ENCODE peak calls at places on chromosomes 2 and 18, in nine cellular contexts. A is Peyer's patch; R is effector memory CD4-positive, alpha-beta T cell; Y is cardiac muscle cell; W is PC-9; U is stomach; F is lower lobe of right lung; P is mesenchymal stem cell; Q is CD8-positive, alpha-beta memory T cell. B is an unnamed sample. For H3K27me3, the result is how much of the 10 kb centered on the place peaks cover.

GRCh38 chr18:61738042-61738441 is 154.8 kb downstream of the RNF152 start:
- DNase-seq in Q (no peak), F (no peak), U (no peak), W (no peak), P (peak), Y (no peak), A (no peak), R (no peak), B (peak)

GRCh38 chr18:11541179-11541578 is 68.2 kb upstream of the SLC35G4 start:
- DNase-seq in U (no peak), Y (peak), A (no peak), Q (no peak), F (no peak), P (no peak), W (no peak), R (no peak), B (no peak)

GRCh38 chr18:68387246-68387645 is 327.7 kb downstream of the TMX3 start:
- DNase-seq in F (no peak), W (no peak), Y (no peak), R (no peak), A (no peak), Q (no peak), P (no peak), U (no peak), B (no peak)

GRCh38 chr2:165835363-165835762 is 41.3 kb upstream of the GALNT3 start:
- DNase-seq in U (no peak), Y (no peak), R (no peak), W (no peak), P (no peak), Q (no peak), F (no peak), A (no peak), B (no peak)

GRCh38 chr2:109604597-109604996 is 9.2 kb downstream of the SEPTIN10 start:
- DNase-seq in U (no peak), Y (peak), A (no peak), Q (no peak), R (no peak), W (peak), P (peak), F (peak), B (no peak)

GRCh38 chr2:28206786-28207185 is 185.9 kb upstream of the FOSL2 start:
- DNase-seq in R (no peak), Q (no peak), P (no peak), W (no peak), U (no peak), A (no peak), Y (peak), F (no peak), B (peak)

GRCh38 chr2:70939847-70940580 is 4.3 kb downstream of the ATP6V1B1 start:
- DNase-seq in Q (no peak), F (no peak), R (no peak), P (no peak), A (no peak), U (no peak), Y (no peak), W (no peak), B (no peak)

GRCh38 chr18:3721771-3722661 is 272.0 kb downstream of the TGIF1 start:
- DNase-seq in Y (no peak), F (no peak), R (no peak), W (no peak), P (peak), A (no peak), U (no peak), Q (no peak), B (no peak)

GRCh38 chr2:216283038-216283900 is 89.0 kb downstream of the MARCHF4 start:
- DNase-seq in W (no peak), Y (no peak), F (no peak), R (no peak), A (no peak), Q (no peak), P (no peak), U (no peak), B (peak)

GRCh38 chr2:107336536-107336935 is 450.6 kb upstream of the ST6GAL2 start:
- DNase-seq in Q (no peak), A (no peak), U (no peak), Y (peak), R (no peak), F (no peak), W (no peak), P (no peak), B (no peak)

GRCh38 chr2:191202209-191202721 is 42.9 kb upstream of the MYO1B start:
- DNase-seq in U (no peak), A (no peak), Q (no peak), Y (peak), R (no peak), F (no peak), W (no peak), P (peak), B (no peak)

GRCh38 chr2:236352761-236353593 is 88.8 kb upstream of the ASB18 start:
- DNase-seq in R (no peak), Y (peak), W (peak), A (no peak), U (peak), Q (peak), F (no peak), P (peak), B (peak)

GRCh38 chr2:174768557-174768956 is 4.3 kb upstream of the CHRNA1 start:
- DNase-seq in U (no peak), F (no peak), A (no peak), R (no peak), Y (no peak), W (no peak), P (no peak), Q (no peak), B (no peak)

GRCh38 chr18:33470229-33470628 is 29.7 kb upstream of the CCDC178 start:
- DNase-seq in F (no peak), R (no peak), P (no peak), U (no peak), W (no peak), A (no peak), Q (no peak), Y (peak), B (no peak)

GRCh38 chr2:78315368-78315767 is 710.1 kb upstream of the REG3G start:
- DNase-seq in U (no peak), Q (no peak), R (no peak), P (no peak), A (no peak), F (no peak), W (no peak), Y (no peak), B (no peak)

GRCh38 chr18:40250218-40250617 is 1704.8 kb upstream of the PIK3C3 start:
- DNase-seq in W (no peak), A (no peak), U (no peak), F (no peak), R (no peak), P (no peak), Y (no peak), Q (no peak), B (no peak)

GRCh38 chr2:15031745-15032240 is 399.3 kb downstream of the LRATD1 start:
- DNase-seq in R (no peak), Q (no peak), P (no peak), A (no peak), Y (no peak), U (no peak), W (no peak), F (no peak), B (no peak)

GRCh38 chr2:27737676-27738348 is 33.7 kb upstream of the MRPL33 start:
- DNase-seq in Q (no peak), F (no peak), R (no peak), A (peak), W (no peak), P (peak), Y (peak), U (peak), B (no peak)

GRCh38 chr2:105388971-105389381 is 9.9 kb downstream of the FHL2 start:
- DNase-seq in U (no peak), P (peak), A (no peak), R (no peak), Y (peak), F (no peak), W (no peak), Q (no peak), B (no peak)

GRCh38 chr2:224410946-224411561 is 9.1 kb upstream of the FAM124B start:
- DNase-seq in W (no peak), Q (no peak), F (no peak), A (no peak), Y (peak), P (no peak), U (no peak), R (no peak), B (no peak)

GRCh38 chr2:200477667-200478121 is 32.2 kb downstream of the KCTD18 start:
- DNase-seq in P (no peak), A (no peak), F (no peak), U (no peak), Q (no peak), W (no peak), R (no peak), Y (peak), B (no peak)

GRCh38 chr2:29010946-29011649 is 30.0 kb downstream of the TOGARAM2 start:
- DNase-seq in Y (peak), Q (peak), W (no peak), A (no peak), P (peak), U (peak), F (no peak), R (peak), B (peak)

GRCh38 chr2:44010266-44010665 is 14.5 kb upstream of the LRPPRC start:
- DNase-seq in A (no peak), W (no peak), P (no peak), Q (no peak), F (no peak), Y (no peak), R (no peak), U (no peak), B (no peak)

GRCh38 chr2:85255813-85256581 is 71.8 kb downstream of the TGOLN2 start:
- DNase-seq in Q (no peak), P (peak), Y (peak), F (no peak), A (no peak), W (peak), U (no peak), R (no peak), B (peak)

GRCh38 chr2:219490186-219490585 is 8.5 kb upstream of the GMPPA start:
- DNase-seq in F (no peak), U (no peak), Q (no peak), W (no peak), Y (no peak), P (no peak), R (no peak), A (no peak), B (no peak)

GRCh38 chr2:231182500-231182899 is 15.9 kb upstream of the ARMC9 start:
- DNase-seq in Y (no peak), W (no peak), P (no peak), A (no peak), F (no peak), U (peak), R (no peak), Q (no peak), B (peak)

GRCh38 chr18:58044370-58045264 is 591 bp downstream of the NEDD4L start:
- DNase-seq in Y (peak), A (peak), F (peak), W (peak), P (peak), R (peak), U (peak), Q (peak), B (peak)

GRCh38 chr2:172342611-172343010 is 84.8 kb upstream of the ITGA6 start:
- DNase-seq in Y (peak), W (no peak), P (no peak), A (no peak), U (no peak), R (no peak), F (no peak), Q (no peak), B (no peak)

GRCh38 chr2:106523980-106524665 is 37.0 kb downstream of the CD8B2 start:
- DNase-seq in A (no peak), F (no peak), P (no peak), R (no peak), Q (no peak), W (no peak), Y (no peak), U (no peak), B (no peak)

GRCh38 chr2:214716811-214717560 is 92.5 kb downstream of the BARD1 start:
- DNase-seq in W (no peak), A (no peak), Y (no peak), F (no peak), U (no peak), P (no peak), Q (no peak), R (no peak), B (no peak)

GRCh38 chr2:216299130-216299529 is 73.2 kb downstream of the MARCHF4 start:
- DNase-seq in Y (no peak), W (no peak), A (no peak), R (no peak), Q (no peak), U (no peak), F (no peak), P (no peak), B (no peak)

GRCh38 chr2:233404227-233404626 is 49.9 kb downstream of the DGKD start:
- DNase-seq in Q (peak), P (peak), U (peak), A (no peak), R (peak), W (peak), Y (peak), F (no peak), B (peak)

GRCh38 chr2:30406853-30407252 is 40.2 kb upstream of the LCLAT1 start:
- DNase-seq in R (no peak), Y (no peak), U (no peak), W (no peak), F (no peak), P (no peak), A (no peak), Q (no peak), B (no peak)

GRCh38 chr18:49667462-49667861 is 105.6 kb downstream of the LIPG start:
- DNase-seq in A (no peak), U (no peak), P (no peak), R (no peak), Q (no peak), W (no peak), F (no peak), Y (no peak), B (no peak)

GRCh38 chr18:49662506-49662905 is 100.6 kb downstream of the LIPG start:
- DNase-seq in P (no peak), A (no peak), R (no peak), U (no peak), W (no peak), Y (no peak), F (no peak), Q (no peak), B (no peak)

GRCh38 chr18:49666045-49666444 is 104.2 kb downstream of the LIPG start:
- DNase-seq in Y (peak), W (no peak), R (no peak), F (no peak), U (no peak), Q (no peak), A (no peak), P (peak), B (no peak)

GRCh38 chr18:49664086-49664890 is 102.4 kb downstream of the LIPG start:
- DNase-seq in W (no peak), P (no peak), Y (peak), A (no peak), Q (no peak), U (no peak), F (no peak), R (no peak), B (peak)

DNA sequence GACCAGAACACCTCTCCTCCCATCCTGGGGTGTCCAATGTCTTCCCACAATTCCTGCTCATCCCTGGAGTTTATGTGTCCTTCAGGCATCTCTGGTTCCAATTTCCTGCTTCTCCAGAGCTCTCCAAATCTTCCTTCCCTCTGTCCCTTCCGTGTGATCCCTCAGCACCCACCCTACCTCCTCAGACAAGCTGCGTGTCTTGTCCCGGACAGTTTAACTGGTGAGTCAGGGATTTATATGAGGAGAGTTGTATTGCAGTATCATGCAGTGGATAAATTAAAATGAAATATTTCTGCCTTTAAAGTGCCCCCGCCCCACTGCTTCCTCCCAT is 101.9 kb downstream of the LIPG start:
- DNase-seq in R (no peak), U (no peak), F (no peak), A (no peak), Q (no peak), W (no peak), P (no peak), Y (no peak), B (no peak)
- H3K27me3 ChIP-seq in R (under half), U (under half), F (under half), A (under half), Q (under half), W (under half), P (under half), Y (under half), B (under half)

DNA sequence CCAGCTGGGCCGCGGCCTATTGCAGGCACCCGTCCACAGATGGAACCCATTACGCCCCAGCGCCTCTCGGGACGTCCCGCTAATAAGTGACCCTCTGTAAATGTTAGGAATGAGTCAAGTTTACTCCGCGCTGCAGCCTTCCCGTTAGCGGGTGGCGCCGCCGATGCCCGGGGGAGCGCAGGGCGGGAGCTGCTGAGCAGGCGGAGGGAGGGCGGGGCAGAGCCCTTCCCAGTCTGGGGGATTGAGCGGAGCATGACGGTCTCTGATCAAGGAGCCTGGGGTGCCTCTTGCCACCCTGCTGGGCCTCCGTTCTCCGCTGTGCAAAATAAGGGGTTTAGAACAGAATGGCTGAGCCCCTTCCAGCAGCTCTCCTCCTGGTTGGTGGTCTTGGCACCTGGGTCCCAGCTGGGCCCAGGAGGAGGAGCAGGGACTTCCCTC is 10.5 kb downstream of the CROCC2 start:
- DNase-seq in F (peak), W (peak), Q (no peak), Y (peak), U (no peak), A (peak), R (no peak), P (peak), B (peak)
- H3K27me3 ChIP-seq in F (under half), W (under half), Q (under half), Y (under half), U (half or more), A (under half), R (under half), P (under half), B (under half)

GRCh38 chr18:13218376-13219011 is at the start of gene LDLRAD4:
- DNase-seq in Y (no peak), A (peak), F (no peak), R (peak), Q (peak), P (no peak), U (peak), W (no peak), B (peak)

GRCh38 chr18:13219576-13219975 is 1.0 kb downstream of the LDLRAD4 start:
- DNase-seq in P (no peak), F (no peak), R (no peak), U (no peak), Y (no peak), Q (no peak), W (no peak), A (no peak), B (no peak)

GRCh38 chr18:13221821-13222220 is 3.3 kb downstream of the LDLRAD4 start:
- DNase-seq in W (no peak), Q (no peak), R (no peak), A (peak), U (no peak), F (no peak), P (peak), Y (no peak), B (peak)

GRCh38 chr18:13219012-13219396 is 444 bp downstream of the LDLRAD4 start:
- DNase-seq in R (no peak), F (no peak), W (no peak), P (no peak), Y (no peak), A (no peak), U (no peak), Q (no peak), B (no peak)

DNA sequence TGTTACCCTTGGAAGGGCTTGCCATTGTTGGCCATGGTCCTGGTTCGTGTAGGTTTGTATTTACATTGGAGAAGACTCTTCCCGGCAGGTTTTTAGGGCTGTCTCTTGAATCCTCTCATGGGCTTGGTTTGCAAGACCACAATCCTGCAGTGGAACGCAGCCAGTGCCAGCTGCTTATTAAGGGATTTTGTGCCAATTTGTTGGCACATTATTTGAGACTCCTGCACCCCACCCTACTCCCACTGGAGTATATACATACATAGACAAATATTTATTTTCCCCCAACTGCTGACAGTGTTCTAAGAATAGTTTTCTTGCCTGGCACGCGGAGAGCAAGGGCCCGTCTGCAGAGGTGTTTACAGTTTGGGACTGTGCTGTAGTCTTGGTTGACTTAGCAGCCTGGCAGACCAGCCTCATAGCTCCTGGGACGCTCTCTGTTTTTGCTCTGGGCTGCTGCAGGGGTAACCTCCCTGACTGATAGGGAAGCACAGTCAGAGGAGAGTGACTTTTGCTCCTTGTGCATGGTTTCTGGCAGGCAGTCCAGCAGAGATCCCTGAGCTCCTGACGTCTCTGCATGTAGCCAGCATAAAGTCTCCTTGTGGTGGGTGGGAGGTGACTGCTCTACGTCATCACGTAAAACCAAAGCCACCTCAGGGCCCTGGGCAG is 1.9 kb downstream of the LDLRAD4 start:
- DNase-seq in Q (peak), F (no peak), R (no peak), Y (no peak), P (no peak), U (peak), A (peak), W (no peak), B (no peak)
- H3K27me3 ChIP-seq in Q (under half), F (under half), R (under half), Y (under half), P (half or more), U (under half), A (under half), W (half or more), B (under half)

GRCh38 chr2:199462167-199462976 is 4.6 kb upstream of the SATB2 start:
- DNase-seq in W (no peak), U (no peak), A (peak), F (no peak), R (no peak), Y (no peak), Q (no peak), P (no peak), B (peak)
- H3K27me3 ChIP-seq in W (under half), U (half or more), A (under half), F (half or more), R (half or more), Y (half or more), Q (half or more), P (under half), B (under half)

GRCh38 chr2:217943379-217944321 is 59.1 kb downstream of the TNS1 start:
- DNase-seq in P (peak), Q (no peak), W (peak), U (peak), R (no peak), Y (peak), F (peak), A (peak), B (peak)
- H3K27me3 ChIP-seq in P (under half), Q (under half), W (under half), U (under half), R (under half), Y (under half), F (under half), A (under half), B (under half)

DNA sequence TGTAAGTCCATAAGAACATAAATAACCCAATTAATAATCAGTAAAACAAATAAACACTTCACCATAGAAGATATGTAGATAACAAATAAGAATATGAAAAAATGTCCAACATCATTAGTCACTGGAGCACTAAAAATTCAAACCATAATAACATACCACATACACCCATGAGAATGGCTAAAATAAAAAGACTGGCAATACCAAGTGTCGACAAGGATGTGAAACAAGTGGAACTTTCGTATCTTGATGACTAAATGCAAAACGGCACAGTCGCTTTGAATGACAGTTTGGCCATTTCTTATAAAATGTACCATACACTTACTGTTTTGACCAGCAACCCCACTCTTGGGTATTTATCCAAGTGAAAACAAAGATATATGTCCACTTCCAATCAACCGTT is 26.8 kb downstream of the ANKMY1 start:
- DNase-seq in P (no peak), W (no peak), Q (no peak), A (no peak), Y (no peak), F (no peak), U (no peak), R (no peak), B (no peak)
- H3K27me3 ChIP-seq in P (under half), W (under half), Q (under half), A (under half), Y (under half), F (under half), U (under half), R (under half), B (under half)

B was measured in testis.